ENCODE peak calls at places on chromosomes 3 and 15, in ten cellular contexts. L, B, F, Q, W, G, K, S, R and E are unnamed samples.

GRCh38 chr3:23117856-23118255 is 85.3 kb upstream of the UBE2E2 start:
- DNase-seq in L (no peak), B (no peak), F (no peak), Q (no peak), W (no peak), G (no peak), K (no peak), S (no peak), R (no peak), E (no peak)

GRCh38 chr15:77144492-77145070 is 73.7 kb upstream of the TSPAN3 start:
- DNase-seq in L (peak; percentile 50), B (no peak), F (no peak), Q (peak; percentile 98), W (peak; percentile 98), G (no peak), K (peak; percentile 99), S (peak; percentile 89), R (no peak), E (peak; percentile 94)

GRCh38 chr15:36903922-36904479 is 196.3 kb downstream of the MEIS2 start:
- DNase-seq in L (no peak), B (no peak), F (no peak), Q (no peak), W (peak; percentile 49), G (no peak), K (no peak), S (no peak), R (peak; percentile 62), E (no peak)

GRCh38 chr15:75647370-75648155 is at the start of gene SNX33:
- DNase-seq in L (peak; percentile 96), B (peak; percentile 93), F (peak; percentile 13), Q (no peak), W (peak; percentile 82), G (peak; percentile 75), K (peak; percentile 79), S (no peak), R (peak; percentile 88), E (no peak)

GRCh38 chr15:38412466-38412865 is 41.5 kb upstream of the FAM98B start:
- DNase-seq in L (no peak), B (no peak), F (no peak), Q (no peak), W (no peak), G (no peak), K (no peak), S (no peak), R (no peak), E (no peak)

GRCh38 chr3:135145581-135145980 is 350.5 kb downstream of the EPHB1 start:
- DNase-seq in L (no peak), B (no peak), F (no peak), Q (no peak), W (no peak), G (no peak), K (peak; percentile 28), S (no peak), R (no peak), E (no peak)

GRCh38 chr15:66774001-66774814 is 72.2 kb downstream of the SMAD6 start:
- DNase-seq in L (peak; percentile 97), B (peak; percentile 94), F (peak; percentile 71), Q (no peak), W (peak; percentile 42), G (peak; percentile 87), K (peak; percentile 77), S (no peak), R (peak; percentile 81), E (no peak)

GRCh38 chr3:175941352-175941751 is 1082.2 kb downstream of the NAALADL2 start:
- DNase-seq in L (no peak), B (no peak), F (peak; percentile 30), Q (no peak), W (no peak), G (no peak), K (no peak), S (no peak), R (no peak), E (no peak)

GRCh38 chr3:157618075-157618760 is 115.0 kb upstream of the VEPH1 start:
- DNase-seq in L (no peak), B (no peak), F (peak; percentile 60), Q (peak; percentile 46), W (peak; percentile 72), G (no peak), K (peak; percentile 81), S (peak; percentile 18), R (peak; percentile 59), E (peak; percentile 24)

GRCh38 chr3:150372320-150373118 is 35.6 kb upstream of the TSC22D2 start:
- DNase-seq in L (no peak), B (no peak), F (peak; percentile 11), Q (no peak), W (no peak), G (no peak), K (peak; percentile 34), S (no peak), R (no peak), E (no peak)

GRCh38 chr3:25457642-25458419 is 29.8 kb downstream of the RARB start:
- DNase-seq in L (no peak), B (no peak), F (no peak), Q (no peak), W (peak; percentile 69), G (no peak), K (no peak), S (no peak), R (peak; percentile 26), E (no peak)

GRCh38 chr15:46450112-46450809 is 815.4 kb downstream of the SQOR start:
- DNase-seq in L (no peak), B (no peak), F (no peak), Q (no peak), W (no peak), G (no peak), K (no peak), S (no peak), R (no peak), E (no peak)

GRCh38 chr3:187017511-187018230 is 87.3 kb downstream of the ST6GAL1 start:
- DNase-seq in L (no peak), B (no peak), F (no peak), Q (no peak), W (no peak), G (no peak), K (no peak), S (no peak), R (no peak), E (no peak)

GRCh38 chr3:187021748-187022402 is 91.5 kb downstream of the ST6GAL1 start:
- DNase-seq in L (no peak), B (no peak), F (peak; percentile 88), Q (no peak), W (no peak), G (no peak), K (no peak), S (no peak), R (no peak), E (no peak)

GRCh38 chr3:187020376-187020775 is 90.0 kb downstream of the ST6GAL1 start:
- DNase-seq in L (no peak), B (no peak), F (peak; percentile 73), Q (no peak), W (no peak), G (no peak), K (no peak), S (no peak), R (no peak), E (no peak)

GRCh38 chr3:187016639-187017345 is 86.5 kb downstream of the ST6GAL1 start:
- DNase-seq in L (no peak), B (no peak), F (peak; percentile 69), Q (no peak), W (no peak), G (no peak), K (peak; percentile 12), S (no peak), R (no peak), E (peak; percentile 7)

GRCh38 chr3:187019542-187020072 is 89.3 kb downstream of the ST6GAL1 start:
- DNase-seq in L (no peak), B (no peak), F (peak; percentile 46), Q (no peak), W (no peak), G (no peak), K (no peak), S (no peak), R (peak; percentile 29), E (no peak)
- H3K4me3 ChIP-seq in L (no peak overlapping the region), B (no peak overlapping the region), F (peak overlapping the region; percentile 94), Q (no peak overlapping the region), W (no peak overlapping the region), G (no peak overlapping the region), K (no peak overlapping the region), S (no peak overlapping the region), R (no peak overlapping the region), E (no peak overlapping the region)

GRCh38 chr3:29665688-29666087 is 384.8 kb downstream of the RBMS3 start:
- DNase-seq in L (no peak), B (no peak), F (no peak), Q (no peak), W (no peak), G (no peak), K (no peak), S (no peak), R (no peak), E (no peak)

GRCh38 chr3:29668233-29668632 is 387.4 kb downstream of the RBMS3 start:
- DNase-seq in L (no peak), B (no peak), F (no peak), Q (no peak), W (no peak), G (no peak), K (no peak), S (no peak), R (no peak), E (no peak)

DNA sequence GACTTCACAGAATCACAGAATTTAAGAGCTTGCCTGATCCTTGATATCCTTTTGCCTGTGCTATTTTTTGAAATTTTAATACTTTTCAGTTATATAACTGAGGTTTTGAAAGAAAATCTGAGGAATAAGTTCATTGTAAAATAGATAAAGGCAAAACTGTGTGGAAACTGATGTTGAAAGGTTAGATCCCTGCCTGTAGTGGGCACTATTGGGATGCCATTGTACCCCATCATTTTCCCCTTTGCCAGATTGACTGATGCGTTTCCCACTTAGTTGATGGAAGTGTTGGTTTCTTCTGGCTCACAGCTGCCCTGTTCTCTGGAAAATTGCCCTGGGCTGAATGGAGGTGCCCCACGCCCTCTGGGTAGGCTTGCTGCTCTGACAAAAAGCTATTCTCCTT is 387.9 kb downstream of the RBMS3 start:
- DNase-seq in L (no peak), B (no peak), F (no peak), Q (no peak), W (no peak), G (no peak), K (no peak), S (no peak), R (no peak), E (no peak)
- TF ChIP-seq CTCF in L (no peak), B (no peak), F (peak; percentile 41), Q (no peak), W (no peak), G (no peak), K (peak; percentile 3), S (no peak), R (no peak), E (peak; percentile 17)

DNA sequence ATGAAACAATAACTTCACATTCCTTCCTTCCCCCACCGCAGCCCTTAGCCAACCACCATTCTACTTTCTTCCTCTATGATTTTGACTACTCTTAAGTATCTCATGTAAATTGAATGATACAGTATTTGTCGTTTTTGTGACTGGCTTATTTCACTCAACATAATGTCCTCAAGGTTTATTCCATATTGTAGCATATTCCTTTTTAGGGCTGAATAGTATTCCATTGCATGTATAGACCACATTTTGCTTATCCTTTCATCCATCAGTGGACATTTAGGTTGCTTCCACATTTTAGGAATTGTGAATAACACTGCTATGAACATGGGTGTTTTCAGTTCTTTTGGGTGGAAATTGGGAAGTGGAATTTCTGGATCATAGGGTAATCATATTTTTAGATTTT is 106.1 kb downstream of the THSD4 start:
- DNase-seq in L (no peak), B (no peak), F (no peak), Q (no peak), W (no peak), G (no peak), K (no peak), S (no peak), R (no peak), E (no peak)
- H3K4me3 ChIP-seq in L (no peak overlapping the region), B (no peak overlapping the region), F (no peak overlapping the region), Q (no peak overlapping the region), W (no peak overlapping the region), G (no peak overlapping the region), K (no peak overlapping the region), S (no peak overlapping the region), R (no peak overlapping the region), E (no peak overlapping the region)

GRCh38 chr15:83066761-83067637 is at the start of gene BTBD1:
- DNase-seq in L (peak; percentile 100), B (peak; percentile 98), F (peak; percentile 95), Q (peak; percentile 82), W (peak; percentile 94), G (peak; percentile 96), K (peak; percentile 97), S (peak; percentile 90), R (peak; percentile 91), E (peak; percentile 81)
- TF ChIP-seq CTCF in L (no peak), B (no peak), F (peak; percentile 5), Q (peak; percentile 7), W (no peak), G (no peak), K (peak; percentile 13), S (no peak), R (no peak), E (peak; percentile 5)